ENCODE peak calls at places on chromosomes 7 and 10, in seven cellular contexts. I is brain microvascular endothelial cell; Q is fibroblast of mammary gland; R is CD4-positive, alpha-beta T cell; O is neural crest cell; W is osteocyte; H is Panc1. S is an unnamed sample.

GRCh38 chr10:49220679-49221078 is 32.5 kb upstream of the TMEM273 start:
- DNase-seq in I (no peak), Q (no peak), R (no peak), O (no peak), W (no peak), H (no peak), S (no peak)

GRCh38 chr10:93150289-93150688 is 76.6 kb downstream of the CYP26A1 start:
- DNase-seq in I (no peak), Q (peak; percentile 30), R (no peak), O (no peak), W (no peak), H (no peak), S (peak; percentile 17)

GRCh38 chr10:128062837-128063563 is 63.2 kb downstream of the MKI67 start:
- DNase-seq in I (no peak), Q (no peak), R (peak; percentile 36), O (no peak), W (no peak), H (no peak), S (no peak)

GRCh38 chr7:921071-921461 is 33.4 kb downstream of the ADAP1 start:
- DNase-seq in I (no peak), Q (no peak), R (no peak), O (no peak), W (peak; percentile 76), H (no peak), S (no peak)

GRCh38 chr7:158734861-158735260 is 30.3 kb upstream of the NCAPG2 start:
- DNase-seq in I (peak; percentile 55), Q (peak; percentile 70), R (no peak), O (no peak), W (no peak), H (no peak), S (no peak)

GRCh38 chr10:21494221-21495001 is 31.1 kb downstream of the SKIDA1 start:
- DNase-seq in I (no peak), Q (no peak), R (no peak), O (no peak), W (peak; percentile 84), H (no peak), S (no peak)

GRCh38 chr10:108254089-108254488 is 1089.6 kb upstream of the SORCS1 start:
- DNase-seq in I (no peak), Q (no peak), R (no peak), O (no peak), W (no peak), H (no peak), S (no peak)

GRCh38 chr7:116290740-116291139 is 80.4 kb downstream of the TES start:
- DNase-seq in I (no peak), Q (no peak), R (no peak), O (no peak), W (no peak), H (no peak), S (peak; percentile 17)

GRCh38 chr7:4190021-4190981 is 491.8 kb upstream of the FOXK1 start:
- DNase-seq in I (no peak), Q (no peak), R (no peak), O (no peak), W (no peak), H (no peak), S (no peak)

GRCh38 chr7:22949944-22950343 is 64.0 kb downstream of the HYCC1 start:
- DNase-seq in I (no peak), Q (no peak), R (no peak), O (no peak), W (no peak), H (no peak), S (no peak)

GRCh38 chr10:80460399-80461207 is 6.5 kb downstream of the TSPAN14 start:
- DNase-seq in I (no peak), Q (peak; percentile 43), R (no peak), O (no peak), W (no peak), H (no peak), S (no peak)

GRCh38 chr7:50812847-50813475 is 30.3 kb upstream of the GRB10 start:
- DNase-seq in I (peak; percentile 83), Q (peak; percentile 80), R (no peak), O (no peak), W (no peak), H (peak; percentile 81), S (peak; percentile 71)

GRCh38 chr10:93488956-93489528 is 6.9 kb upstream of the MYOF start:
- DNase-seq in I (no peak), Q (no peak), R (no peak), O (no peak), W (peak; percentile 72), H (no peak), S (no peak)

GRCh38 chr10:122363722-122364463 is 10.6 kb upstream of the PLEKHA1 start:
- DNase-seq in I (no peak), Q (no peak), R (no peak), O (no peak), W (peak; percentile 60), H (no peak), S (no peak)

GRCh38 chr7:157153260-157153659 is 14.5 kb downstream of the UBE3C start:
- DNase-seq in I (no peak), Q (peak; percentile 31), R (no peak), O (no peak), W (no peak), H (no peak), S (no peak)

GRCh38 chr10:29239569-29240472 is 49.0 kb upstream of the LYZL1 start:
- DNase-seq in I (peak; percentile 31), Q (peak; percentile 40), R (no peak), O (no peak), W (no peak), H (peak; percentile 15), S (no peak)
- TF ChIP-seq CTCF in I (peak; percentile 80), Q (peak; percentile 72), R (no peak), O (peak; percentile 55), W (peak; percentile 40), H (peak; percentile 77), S (peak; percentile 77)

GRCh38 chr7:132819648-132820047 is 243.4 kb upstream of the PLXNA4 start:
- DNase-seq in I (no peak), Q (no peak), R (no peak), O (no peak), W (no peak), H (no peak), S (no peak)

GRCh38 chr7:132815130-132815529 is 238.9 kb upstream of the PLXNA4 start:
- DNase-seq in I (no peak), Q (no peak), R (no peak), O (no peak), W (no peak), H (no peak), S (no peak)

GRCh38 chr7:132815696-132816334 is 239.5 kb upstream of the PLXNA4 start:
- DNase-seq in I (no peak), Q (peak; percentile 16), R (no peak), O (no peak), W (no peak), H (no peak), S (no peak)

GRCh38 chr7:132817844-132818427 is 241.7 kb upstream of the PLXNA4 start:
- DNase-seq in I (no peak), Q (peak; percentile 34), R (no peak), O (no peak), W (no peak), H (no peak), S (peak; percentile 47)
- TF ChIP-seq CTCF in I (no peak), Q (no peak), R (no peak), O (no peak), W (no peak), H (no peak), S (no peak)

DNA sequence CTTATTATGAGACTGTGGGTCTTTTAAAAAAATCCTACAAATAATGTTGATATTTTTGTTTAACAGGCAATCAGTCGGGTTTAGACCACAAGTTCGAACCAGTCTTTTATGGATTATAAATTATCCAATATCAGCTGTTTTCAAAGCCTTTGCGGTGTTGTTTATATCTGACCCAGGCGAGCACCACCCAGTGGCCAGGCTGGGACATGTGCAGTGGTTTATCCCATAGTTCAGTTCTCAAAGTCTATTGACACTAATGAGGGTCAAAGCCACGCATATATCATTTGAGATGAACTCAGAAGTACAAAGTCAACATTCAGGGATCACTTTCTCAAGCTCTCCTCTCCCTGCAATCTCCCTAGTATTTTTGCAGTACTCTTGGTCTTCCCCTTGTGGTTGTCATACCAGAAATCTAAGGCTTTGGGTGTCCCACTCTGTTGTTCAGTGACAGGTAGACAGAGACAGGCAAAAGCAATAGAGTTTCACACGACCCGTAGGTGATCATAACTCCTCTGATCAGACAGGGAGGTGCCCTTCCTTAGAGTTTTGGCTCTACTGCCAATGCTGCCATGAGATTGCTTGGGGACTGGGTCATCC is 117.4 kb upstream of the POM121L12 start:
- DNase-seq in I (no peak), Q (no peak), R (no peak), O (no peak), W (no peak), H (peak; percentile 2), S (no peak)
- TF ChIP-seq CTCF in I (no peak), Q (no peak), R (no peak), O (peak; percentile 65), W (no peak), H (peak; percentile 78), S (peak; percentile 50)

GRCh38 chr10:72690071-72690755 is 1.7 kb upstream of the MCU start:
- DNase-seq in I (no peak), Q (no peak), R (no peak), O (no peak), W (no peak), H (no peak), S (no peak)

GRCh38 chr10:72693599-72693915 is 1.6 kb downstream of the MCU start:
- DNase-seq in I (no peak), Q (no peak), R (no peak), O (no peak), W (no peak), H (no peak), S (no peak)

GRCh38 chr10:72691470-72692056 is 380 bp upstream of the MCU start:
- DNase-seq in I (peak; percentile 92), Q (no peak), R (no peak), O (no peak), W (no peak), H (peak; percentile 77), S (no peak)

GRCh38 chr10:72692897-72693598 is 1.1 kb downstream of the MCU start:
- DNase-seq in I (no peak), Q (peak; percentile 23), R (no peak), O (peak; percentile 4), W (no peak), H (no peak), S (no peak)

DNA sequence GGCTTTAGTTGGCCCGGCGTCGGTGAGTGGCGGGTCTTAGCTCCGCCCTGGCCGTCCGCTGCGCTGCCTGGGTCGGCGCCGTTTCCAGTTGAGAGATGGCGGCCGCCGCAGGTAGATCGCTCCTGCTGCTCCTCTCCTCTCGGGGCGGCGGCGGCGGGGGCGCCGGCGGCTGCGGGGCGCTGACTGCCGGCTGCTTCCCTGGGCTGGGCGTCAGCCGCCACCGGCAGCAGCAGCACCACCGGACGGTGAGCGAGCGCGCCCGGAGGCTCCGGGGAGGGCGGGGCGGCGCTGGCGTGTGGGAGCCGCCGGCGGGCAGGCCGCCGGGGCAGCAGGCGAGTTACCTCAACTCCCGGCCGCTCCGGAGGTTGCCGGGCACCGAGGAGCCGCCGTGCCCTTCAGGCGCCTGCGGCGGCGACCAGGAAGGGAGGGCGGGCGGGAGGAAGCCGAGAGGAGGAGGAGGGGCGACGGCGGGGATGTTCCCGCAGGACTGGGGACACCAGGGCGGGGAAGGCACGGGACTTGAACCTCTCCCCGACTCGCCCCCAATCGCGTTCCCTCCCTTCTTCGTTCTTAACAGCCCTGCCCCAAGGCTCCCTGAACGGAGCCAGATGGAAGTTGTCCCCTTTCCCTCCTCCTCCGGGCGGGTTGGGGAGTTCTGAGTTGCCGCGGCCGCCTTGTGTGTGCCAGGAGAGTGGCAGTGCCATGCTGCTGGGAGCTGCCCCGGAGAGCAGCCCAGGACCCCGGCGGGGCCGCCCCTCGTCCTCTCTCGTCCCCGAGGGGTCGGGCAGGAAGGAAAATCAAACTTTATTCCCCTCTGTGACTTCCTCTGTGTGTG is at the start of gene MCU:
- DNase-seq in I (no peak), Q (peak; percentile 91), R (peak; percentile 90), O (peak; percentile 83), W (peak; percentile 96), H (no peak), S (peak; percentile 91)
- TF ChIP-seq CTCF in I (no peak), Q (no peak), R (no peak), O (no peak), W (peak; percentile 15), H (no peak), S (no peak)

GRCh38 chr10:101495324-101495925 is 92.6 kb downstream of the POLL start:
- DNase-seq in I (peak; percentile 2), Q (peak; percentile 8), R (no peak), O (no peak), W (no peak), H (peak; percentile 12), S (peak; percentile 6)
- TF ChIP-seq CTCF in I (peak; percentile 46), Q (peak; percentile 25), R (no peak), O (peak; percentile 45), W (peak; percentile 48), H (peak; percentile 81), S (peak; percentile 42)

S was measured in HFFc6.